ENCODE peak calls at places on chromosome 15, in nine cellular contexts. S is adrenal gland, H is sigmoid colon, D is PC-3, T is cardiac muscle cell, A is heart right ventricle, F is ovary, N is MM.1S, W is pancreas. L is an unnamed sample. For H3K4me1, the result is how much of the 10 kb centered on the place peaks cover.

GRCh38 chr15:49902791-49903481 is 216.1 kb downstream of the ATP8B4 start:
- DNase-seq in S (no peak), F (no peak), W (no peak), A (peak), H (no peak), N (no peak), D (peak), T (no peak), L (no peak)

GRCh38 chr15:96363692-96364091 is 33.2 kb downstream of the NR2F2 start:
- DNase-seq in H (no peak), D (no peak), A (no peak), W (no peak), F (no peak), N (no peak), S (no peak), T (no peak), L (no peak)

GRCh38 chr15:26910715-26911114 is 43.9 kb downstream of the GABRA5 start:
- DNase-seq in N (no peak), T (peak), W (no peak), A (no peak), F (no peak), S (no peak), H (no peak), D (no peak), L (no peak)

GRCh38 chr15:32659340-32659831 is 17.9 kb downstream of the SCG5 start:
- DNase-seq in F (no peak), H (no peak), A (no peak), S (no peak), T (no peak), N (no peak), D (peak), W (no peak), L (peak)

GRCh38 chr15:99447497-99448371 is 118.0 kb upstream of the MEF2A start:
- DNase-seq in D (no peak), T (no peak), A (peak), S (peak), W (peak), N (no peak), H (peak), F (no peak), L (no peak)

GRCh38 chr15:68558318-68559305 is 20.2 kb upstream of the CORO2B start:
- DNase-seq in T (no peak), H (peak), F (no peak), D (no peak), W (no peak), N (no peak), S (peak), A (no peak), L (peak)

GRCh38 chr15:79179108-79179561 is 88.6 kb upstream of the RASGRF1 start:
- DNase-seq in F (no peak), H (no peak), S (peak), T (no peak), A (no peak), W (no peak), N (no peak), D (peak), L (peak)

GRCh38 chr15:54812383-54812782 is 384.4 kb downstream of the RSL24D1 start:
- DNase-seq in S (no peak), D (no peak), W (no peak), N (no peak), A (no peak), H (no peak), T (no peak), F (no peak), L (no peak)

GRCh38 chr15:31280037-31280830 is 46.4 kb upstream of the KLF13 start:
- DNase-seq in F (no peak), W (peak), A (peak), H (peak), D (no peak), T (no peak), S (peak), N (no peak), L (no peak)

GRCh38 chr15:87816811-87817210 is 439.7 kb downstream of the NTRK3 start:
- DNase-seq in W (no peak), N (no peak), A (no peak), T (no peak), F (no peak), S (no peak), H (no peak), D (peak), L (peak)

GRCh38 chr15:30859091-30859874 is 44.4 kb upstream of the FAN1 start:
- DNase-seq in D (peak), H (no peak), S (no peak), W (no peak), A (no peak), N (peak), F (no peak), T (peak), L (no peak)

GRCh38 chr15:29937956-29938355 is 115.7 kb upstream of the TJP1 start:
- DNase-seq in A (no peak), S (no peak), T (no peak), D (peak), W (no peak), F (no peak), H (no peak), N (no peak), L (peak)

GRCh38 chr15:98012354-98012753 is 51.9 kb downstream of the ARRDC4 start:
- DNase-seq in T (no peak), H (no peak), D (no peak), F (no peak), A (no peak), N (no peak), W (no peak), S (no peak), L (no peak)

GRCh38 chr15:73746883-73747282 is 6.3 kb downstream of the INSYN1 start:
- DNase-seq in A (no peak), F (no peak), T (no peak), N (no peak), D (no peak), W (no peak), H (no peak), S (no peak), L (no peak)

GRCh38 chr15:94206463-94207167 is 24.7 kb upstream of the MCTP2 start:
- DNase-seq in S (no peak), D (peak), F (no peak), H (no peak), T (no peak), A (no peak), N (no peak), W (no peak), L (peak)

GRCh38 chr15:81504170-81504905 is 130.3 kb upstream of the TMC3 start:
- DNase-seq in W (no peak), H (no peak), F (no peak), T (no peak), N (no peak), A (no peak), D (peak), S (no peak), L (peak)

GRCh38 chr15:29890761-29891457 is 68.6 kb upstream of the TJP1 start:
- DNase-seq in D (no peak), T (no peak), F (no peak), W (no peak), A (no peak), S (no peak), H (no peak), N (no peak), L (no peak)

GRCh38 chr15:51341366-51342248 is at the start of gene GLDN:
- DNase-seq in T (peak), A (peak), D (no peak), W (peak), F (no peak), S (no peak), N (no peak), H (no peak), L (no peak)

GRCh38 chr15:71386448-71387236 is 271.4 kb downstream of the THSD4 start:
- DNase-seq in S (no peak), N (peak), H (no peak), F (no peak), A (no peak), W (no peak), D (peak), T (peak), L (no peak)

GRCh38 chr15:82536409-82537350 is 3.6 kb downstream of the RPS17 start:
- DNase-seq in A (no peak), F (no peak), N (no peak), D (no peak), W (no peak), S (no peak), T (no peak), H (no peak), L (no peak)

GRCh38 chr15:62187425-62187824 is 22.3 kb upstream of the C2CD4B start:
- DNase-seq in S (no peak), T (no peak), A (peak), W (no peak), H (no peak), D (no peak), N (no peak), F (no peak), L (no peak)

GRCh38 chr15:73677146-73677607 is 7.0 kb upstream of the CD276 start:
- DNase-seq in D (peak), A (peak), F (peak), H (peak), T (peak), S (peak), N (peak), W (peak), L (peak)

GRCh38 chr15:31975446-31976229 is 54.7 kb upstream of the CHRNA7 start:
- DNase-seq in T (peak), F (no peak), N (no peak), A (no peak), S (no peak), D (peak), H (no peak), W (peak), L (no peak)

GRCh38 chr15:98657721-98658120 is 9.4 kb downstream of the IGF1R start:
- DNase-seq in S (no peak), W (no peak), F (no peak), D (no peak), A (no peak), H (no peak), T (no peak), N (no peak), L (peak)

GRCh38 chr15:61186905-61187865 is 41.9 kb downstream of the RORA start:
- DNase-seq in F (no peak), S (peak), N (no peak), A (no peak), T (peak), D (no peak), H (peak), W (no peak), L (no peak)

GRCh38 chr15:87961851-87962816 is 294.4 kb downstream of the NTRK3 start:
- DNase-seq in H (no peak), A (no peak), T (no peak), N (no peak), F (no peak), W (no peak), D (no peak), S (no peak), L (no peak)

GRCh38 chr15:80242802-80243201 is 9.2 kb downstream of the CTXND1 start:
- DNase-seq in D (no peak), T (no peak), F (no peak), A (no peak), N (no peak), S (peak), H (no peak), W (no peak), L (no peak)

GRCh38 chr15:58241872-58242271 is 103.7 kb downstream of the AQP9 start:
- DNase-seq in H (no peak), F (no peak), A (no peak), T (peak), W (no peak), S (no peak), N (no peak), D (peak), L (no peak)
- TF ChIP-seq CTCF in H (no peak), F (no peak), A (peak), T (no peak), W (no peak), S (no peak), N (no peak), D (peak), L (no peak)

GRCh38 chr15:101126618-101127502 is 125.0 kb downstream of the CHSY1 start:
- DNase-seq in W (peak), T (no peak), S (no peak), D (peak), A (no peak), H (no peak), F (no peak), N (peak), L (no peak)
- H3K4me1 ChIP-seq in W (under half), T (under half), S (under half), D (under half), A (under half), H (under half), F (under half), N (half or more), L (under half)

GRCh38 chr15:90954712-90955671 is at the start of gene RCCD1:
- DNase-seq in T (peak), F (peak), N (peak), W (peak), S (peak), A (peak), D (peak), H (peak), L (peak)

GRCh38 chr15:90955911-90956310 is 1.2 kb downstream of the RCCD1 start:
- DNase-seq in A (no peak), N (peak), H (no peak), T (no peak), W (no peak), S (no peak), F (no peak), D (peak), L (no peak)

GRCh38 chr15:90957105-90957790 is 2.6 kb downstream of the RCCD1 start:
- DNase-seq in F (no peak), D (peak), N (no peak), T (peak), S (no peak), W (peak), A (no peak), H (no peak), L (no peak)

GRCh38 chr15:90957791-90958190 is 3.1 kb downstream of the RCCD1 start:
- DNase-seq in T (no peak), W (no peak), N (no peak), S (no peak), A (no peak), H (no peak), F (no peak), D (no peak), L (no peak)

GRCh38 chr15:90956551-90957104 is 1.9 kb downstream of the RCCD1 start:
- DNase-seq in H (peak), D (peak), T (peak), A (peak), S (peak), W (peak), F (peak), N (peak), L (no peak)
- TF ChIP-seq CTCF in H (peak), D (peak), T (peak), A (peak), S (peak), W (peak), F (peak), N (peak), L (peak)

GRCh38 chr15:85621096-85621495 is 173.6 kb downstream of the KLHL25 start:
- DNase-seq in A (no peak), D (no peak), S (no peak), T (no peak), N (no peak), H (no peak), W (no peak), F (no peak), L (no peak)

GRCh38 chr15:85624241-85624855 is 170.4 kb downstream of the KLHL25 start:
- DNase-seq in W (no peak), S (no peak), A (peak), N (no peak), D (no peak), F (no peak), H (no peak), T (no peak), L (no peak)

GRCh38 chr15:85620321-85621044 is 174.2 kb downstream of the KLHL25 start:
- DNase-seq in N (no peak), W (no peak), A (peak), F (no peak), H (no peak), S (peak), T (no peak), D (no peak), L (no peak)

GRCh38 chr15:85623648-85624047 is 171.1 kb downstream of the KLHL25 start:
- DNase-seq in S (no peak), A (no peak), N (no peak), H (no peak), W (no peak), D (peak), T (no peak), F (no peak), L (no peak)

DNA sequence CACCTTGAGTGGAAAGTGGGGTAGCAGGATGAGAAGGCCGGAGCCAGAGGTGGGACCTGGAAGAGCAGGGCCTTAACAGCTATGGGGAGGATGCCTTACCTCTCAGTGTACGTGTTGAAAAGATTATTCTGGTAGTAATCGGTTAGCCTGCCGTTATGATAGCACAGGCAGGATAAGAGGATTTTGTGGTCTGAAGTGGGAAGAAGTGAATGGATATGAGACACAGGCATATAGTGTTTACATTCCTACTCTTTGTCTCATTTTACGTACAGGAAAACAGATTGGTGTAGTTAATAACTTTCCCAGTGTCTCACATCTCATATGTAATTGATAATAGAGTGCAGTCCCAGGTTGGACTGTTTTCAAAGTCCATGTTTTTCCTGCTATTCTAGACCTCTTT is 172.3 kb downstream of the KLHL25 start:
- DNase-seq in H (no peak), S (no peak), T (no peak), W (no peak), F (no peak), A (no peak), N (no peak), D (no peak), L (no peak)
- H3K4me1 ChIP-seq in H (half or more), S (under half), T (half or more), W (under half), F (under half), A (half or more), N (under half), D (under half), L (under half)

DNA sequence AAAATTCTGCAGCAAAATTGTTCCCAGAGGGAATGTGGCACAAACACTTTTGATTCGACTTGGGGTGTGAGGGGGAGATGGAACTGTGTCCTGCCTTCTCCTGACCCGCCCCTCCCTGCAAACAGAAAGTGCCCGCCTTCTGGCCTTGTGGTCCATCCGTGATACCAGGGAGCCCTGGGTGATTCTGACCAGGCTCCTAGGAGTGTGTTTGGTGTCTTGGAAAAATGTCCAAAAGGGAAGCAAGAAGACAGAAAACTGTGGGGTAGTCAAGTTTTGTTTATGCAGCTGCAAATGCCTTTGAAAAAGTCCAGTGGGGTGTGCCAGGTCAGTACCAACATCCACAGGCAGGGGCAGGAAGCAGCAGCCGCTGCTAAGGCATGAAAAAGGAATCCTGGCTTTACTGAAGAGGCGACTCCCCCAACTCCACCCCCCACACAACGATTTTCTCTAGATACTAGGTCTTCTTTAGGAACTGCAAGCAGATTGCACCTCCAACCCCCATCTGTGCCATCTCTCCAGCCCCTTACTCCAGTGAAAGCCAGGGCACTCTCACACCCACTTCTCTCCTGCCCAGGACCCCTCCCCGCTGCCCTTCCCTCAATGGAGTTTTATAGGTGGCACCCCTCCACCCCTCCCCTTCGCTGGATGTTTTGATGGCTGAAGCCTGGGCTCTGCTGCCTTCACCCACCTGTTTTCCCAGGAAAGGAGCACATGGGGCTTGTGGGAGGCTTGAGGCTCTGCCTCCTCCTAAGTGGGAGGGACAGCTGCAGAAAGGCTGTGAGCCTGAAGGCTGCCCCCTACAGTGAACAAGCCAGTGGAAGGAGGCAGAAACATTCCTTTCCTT is 82.4 kb upstream of the HERC1 start:
- DNase-seq in H (no peak), A (no peak), N (no peak), T (peak), D (peak), S (no peak), W (no peak), F (no peak), L (peak)
- TF ChIP-seq CTCF in H (peak), A (peak), N (no peak), T (peak), D (no peak), S (peak), W (no peak), F (no peak), L (peak)

DNA sequence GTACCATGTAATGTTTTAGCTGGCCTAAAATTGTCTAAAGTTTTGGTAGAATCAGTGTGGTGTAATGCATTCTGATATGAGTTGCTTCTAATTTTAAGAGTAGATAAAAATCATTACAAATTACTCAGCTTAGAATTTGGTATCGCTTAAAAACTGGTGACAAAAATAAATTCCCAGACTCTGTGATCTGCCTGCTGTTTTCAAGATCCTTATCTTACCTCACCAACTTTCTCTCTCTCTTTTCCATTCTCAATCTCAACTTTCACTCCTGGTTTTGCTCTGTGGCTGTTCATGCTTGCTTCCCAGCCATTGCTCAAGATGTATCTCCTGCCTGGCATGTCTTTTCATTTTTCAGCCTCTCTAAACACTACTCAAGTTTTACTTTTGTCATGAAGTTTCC is 45.7 kb downstream of the TCF12 start:
- DNase-seq in A (no peak), D (no peak), T (no peak), W (no peak), S (no peak), H (no peak), F (no peak), N (no peak), L (no peak)
- H3K4me1 ChIP-seq in A (under half), D (under half), T (under half), W (under half), S (under half), H (under half), F (under half), N (under half), L (under half)

GRCh38 chr15:47496343-47497185 is 220.7 kb upstream of the SEMA6D start:
- DNase-seq in F (no peak), D (no peak), T (no peak), A (no peak), H (no peak), N (no peak), W (no peak), S (no peak), L (no peak)
- TF ChIP-seq CTCF in F (no peak), D (peak), T (peak), A (no peak), H (no peak), N (no peak), W (no peak), S (no peak), L (peak)

GRCh38 chr15:66771351-66771650 is 69.3 kb downstream of the SMAD6 start:
- DNase-seq in W (peak), A (no peak), D (no peak), S (no peak), N (no peak), H (no peak), F (no peak), T (no peak), L (no peak)

GRCh38 chr15:66774001-66774814 is 72.2 kb downstream of the SMAD6 start:
- DNase-seq in D (peak), W (peak), A (peak), F (peak), S (peak), H (peak), N (peak), T (peak), L (peak)

GRCh38 chr15:66772967-66773873 is 71.2 kb downstream of the SMAD6 start:
- DNase-seq in F (no peak), D (no peak), W (peak), T (peak), S (no peak), N (no peak), H (peak), A (peak), L (no peak)

GRCh38 chr15:66770518-66771350 is 68.7 kb downstream of the SMAD6 start:
- DNase-seq in T (no peak), N (no peak), F (no peak), W (peak), S (no peak), D (peak), H (peak), A (no peak), L (no peak)

DNA sequence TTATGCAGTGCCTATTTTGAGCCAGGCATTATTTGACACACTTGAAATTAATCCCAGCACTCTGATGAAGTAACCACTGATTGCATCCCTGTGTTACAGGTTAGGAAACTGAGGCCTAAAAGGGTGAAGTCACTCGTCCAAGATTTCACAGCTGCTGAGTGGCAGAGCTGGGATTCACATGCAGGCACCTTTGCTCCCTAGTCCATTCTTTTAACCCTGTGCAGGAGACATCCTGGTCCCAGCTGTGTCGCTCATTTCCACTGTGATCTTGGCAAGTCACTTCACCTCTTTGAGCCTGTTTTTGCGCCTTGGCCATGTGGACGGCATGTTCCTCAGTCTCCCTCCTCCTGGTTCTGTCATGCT is 70.5 kb downstream of the SMAD6 start:
- DNase-seq in F (no peak), D (no peak), H (no peak), N (no peak), T (no peak), S (no peak), A (no peak), W (no peak), L (no peak)
- H3K4me1 ChIP-seq in F (under half), D (under half), H (under half), N (under half), T (half or more), S (under half), A (half or more), W (under half), L (under half)

L was measured in foreskin keratinocyte.